ENCODE peak calls at places on chromosomes 16 and 17, in nine cellular contexts. T, P, L, V, D, Y, Q, A and E are unnamed samples.

GRCh38 chr17:57948555-57949420 is 6.4 kb downstream of the CUEDC1 start:
- DNase-seq in Q (no peak), D (peak; percentile 98), L (peak; percentile 99), A (peak; percentile 99), Y (peak; percentile 89), T (peak; percentile 42), P (no peak), V (peak; percentile 92), E (no peak)

GRCh38 chr16:4511441-4512082 is 27.0 kb downstream of the CDIP1 start:
- DNase-seq in P (peak; percentile 48), A (peak; percentile 44), Q (no peak), T (peak; percentile 28), Y (no peak), L (peak; percentile 80), V (peak; percentile 62), D (no peak), E (no peak)

GRCh38 chr16:21646721-21647561 is 5.5 kb downstream of the IGSF6 start:
- DNase-seq in P (no peak), A (no peak), Y (no peak), Q (peak; percentile 99), V (no peak), T (peak; percentile 98), L (no peak), D (no peak), E (no peak)

GRCh38 chr17:65243838-65244237 is 106.7 kb downstream of the RGS9 start:
- DNase-seq in D (peak; percentile 3), L (no peak), Y (no peak), V (peak; percentile 36), T (no peak), A (peak; percentile 91), P (no peak), Q (no peak), E (no peak)

GRCh38 chr16:10938321-10938720 is 3.9 kb downstream of the DEXI start:
- DNase-seq in Y (no peak), P (no peak), T (peak; percentile 62), L (no peak), D (no peak), V (no peak), A (no peak), Q (no peak), E (no peak)

GRCh38 chr17:63358956-63359355 is 87.2 kb downstream of the CYB561 start:
- DNase-seq in T (no peak), Y (no peak), L (no peak), A (no peak), P (no peak), V (no peak), D (no peak), Q (no peak), E (no peak)

GRCh38 chr17:58513391-58513912 is 986 bp downstream of the MTMR4 start:
- DNase-seq in A (no peak), D (no peak), P (no peak), L (no peak), Y (no peak), V (no peak), T (peak; percentile 68), Q (no peak), E (no peak)

GRCh38 chr17:70295329-70295728 is 126.0 kb downstream of the KCNJ2 start:
- DNase-seq in P (no peak), V (peak; percentile 48), Q (no peak), T (no peak), L (no peak), Y (no peak), A (no peak), D (no peak), E (no peak)

GRCh38 chr16:4285167-4285566 is 12.3 kb upstream of the TFAP4 start:
- DNase-seq in Y (no peak), T (no peak), A (no peak), Q (no peak), D (no peak), V (no peak), L (no peak), P (no peak), E (no peak)

DNA sequence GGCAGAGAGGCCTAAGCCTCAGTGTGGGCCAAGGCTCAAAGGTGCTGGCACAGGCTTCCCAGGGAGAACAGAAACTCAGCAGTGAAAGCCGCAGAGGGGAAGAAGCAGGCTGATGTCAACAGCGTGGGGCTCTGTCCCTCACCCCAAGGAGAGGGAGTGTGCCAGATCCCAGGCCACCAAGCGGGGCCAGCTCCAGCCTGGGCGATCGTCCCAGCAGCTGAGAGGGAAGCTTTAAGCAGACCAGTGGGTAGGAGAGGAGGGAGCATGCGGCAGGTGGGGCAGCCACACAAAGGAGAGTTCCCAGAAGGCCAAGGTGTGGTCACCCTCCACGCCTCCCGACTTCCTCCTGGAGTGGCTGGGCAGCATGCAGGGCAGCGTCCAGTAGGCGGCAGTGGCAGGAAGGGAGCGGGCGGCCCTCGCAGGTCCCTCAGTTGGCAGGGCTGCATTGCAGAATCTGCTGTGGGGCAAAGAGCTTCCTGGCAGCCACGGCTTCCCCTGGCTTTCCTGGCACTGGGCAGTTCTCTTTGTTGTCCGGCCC is 6.0 kb downstream of the SYNGR2 start:
- DNase-seq in P (peak; percentile 84), L (no peak), A (peak; percentile 66), D (no peak), Q (no peak), V (no peak), T (peak; percentile 51), Y (no peak), E (no peak)
- TF ChIP-seq CTCF in P (peak; percentile 86), L (no peak), A (peak; percentile 54), D (no peak), Q (peak; percentile 3), V (no peak), T (no peak), Y (no peak), E (no peak)

GRCh38 chr17:27671591-27671910 is 40.6 kb downstream of the LGALS9 start:
- DNase-seq in V (no peak), D (no peak), Q (no peak), T (no peak), Y (no peak), L (no peak), P (no peak), A (no peak), E (no peak)
- H3K4me3 ChIP-seq in V (no peak overlapping the region), D (no peak overlapping the region), Q (no peak overlapping the region), T (no peak overlapping the region), Y (no peak overlapping the region), L (no peak overlapping the region), P (no peak overlapping the region), A (no peak overlapping the region), E (no peak overlapping the region)

DNA sequence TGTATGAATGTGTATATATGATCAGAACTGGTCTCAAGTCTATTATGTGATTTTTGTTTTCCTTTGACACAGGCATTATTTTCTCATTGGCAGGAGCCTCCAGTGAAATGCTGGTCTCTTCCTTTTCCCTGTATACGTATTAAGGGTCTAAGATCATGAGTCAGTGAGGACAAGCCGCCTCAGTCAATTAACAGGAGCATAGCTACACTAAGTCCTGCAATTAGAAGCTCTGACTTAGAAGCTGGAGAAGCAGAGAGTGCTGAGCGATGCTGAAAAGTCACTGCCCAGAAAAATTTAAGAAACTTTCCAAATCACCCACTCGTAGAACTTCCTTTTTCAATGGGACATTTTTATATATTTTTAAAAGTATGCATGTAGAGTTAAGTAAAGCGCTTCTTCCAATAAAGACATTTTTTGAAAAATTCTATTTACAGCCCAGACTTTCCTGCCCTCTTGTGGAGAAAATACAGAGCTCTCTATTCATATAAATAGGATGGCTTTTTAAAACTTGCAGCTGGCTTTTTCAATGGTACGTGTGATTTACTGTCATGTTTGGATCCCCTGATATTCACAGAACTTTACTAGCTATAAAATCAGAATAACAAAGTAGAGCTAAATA is 70.1 kb upstream of the PSMD7 start:
- DNase-seq in D (no peak), L (no peak), V (peak; percentile 40), Y (no peak), T (no peak), Q (no peak), P (no peak), A (peak; percentile 25), E (no peak)
- TF ChIP-seq CTCF in D (peak; percentile 42), L (peak; percentile 48), V (peak; percentile 55), Y (peak; percentile 54), T (peak; percentile 12), Q (peak; percentile 15), P (peak; percentile 20), A (peak; percentile 53), E (peak; percentile 47)

DNA sequence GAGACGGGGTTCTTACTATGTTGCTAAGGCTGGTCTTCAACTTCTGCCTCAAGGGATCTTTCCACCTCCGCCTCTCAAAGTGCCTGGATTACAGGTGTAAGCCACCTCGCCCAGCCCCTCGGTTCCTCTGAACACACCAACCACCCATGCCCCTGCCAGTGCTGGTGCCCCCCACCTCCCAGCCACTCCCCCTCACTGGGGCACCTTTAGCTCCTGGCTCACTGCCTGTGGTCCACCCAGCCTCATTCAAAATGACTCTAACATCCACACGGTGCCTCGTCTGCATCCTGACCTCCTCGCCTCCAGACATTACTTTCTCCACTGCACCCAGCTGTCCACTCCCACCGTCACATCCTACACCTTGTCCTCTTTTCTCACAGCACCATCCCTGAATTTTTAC is 55.3 kb downstream of the ARHGAP27 start:
- DNase-seq in L (no peak), V (no peak), T (no peak), D (no peak), Q (no peak), Y (no peak), P (no peak), A (no peak), E (no peak)
- H3K4me3 ChIP-seq in L (no peak overlapping the region), V (no peak overlapping the region), T (no peak overlapping the region), D (no peak overlapping the region), Q (no peak overlapping the region), Y (no peak overlapping the region), P (no peak overlapping the region), A (no peak overlapping the region), E (no peak overlapping the region)

DNA sequence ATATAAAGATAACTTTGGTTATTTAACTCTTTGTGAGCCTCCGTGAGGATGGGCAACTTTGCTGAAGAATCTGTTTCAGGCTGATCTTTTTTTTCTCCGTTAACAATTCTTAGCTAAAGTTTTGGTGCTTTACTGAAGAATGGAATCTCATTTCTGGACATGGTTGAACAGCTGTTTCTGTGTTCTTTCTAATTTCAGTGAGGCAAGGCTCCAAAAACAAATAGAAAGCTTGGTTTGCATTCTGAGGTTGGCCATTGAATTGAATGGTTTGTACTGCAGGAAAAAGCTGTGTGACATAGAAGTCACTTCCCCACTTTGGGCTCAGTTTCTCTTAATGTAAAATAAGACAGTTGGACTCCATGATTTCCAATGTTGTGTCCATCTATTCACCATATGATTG is 22.3 kb upstream of the HLF start:
- DNase-seq in A (no peak), D (no peak), V (no peak), L (no peak), P (no peak), Y (no peak), Q (no peak), T (no peak), E (no peak)
- TF ChIP-seq CTCF in A (no peak), D (no peak), V (no peak), L (no peak), P (no peak), Y (no peak), Q (no peak), T (no peak), E (no peak)

GRCh38 chr17:35879748-35880654 is at the start of gene CCL5:
- DNase-seq in D (no peak), A (peak; percentile 7), Y (no peak), V (peak; percentile 35), L (no peak), Q (peak; percentile 84), T (peak; percentile 92), P (no peak), E (no peak)
- H3K4me3 ChIP-seq in D (no peak within 1 kb of the TSS), A (no peak within 1 kb of the TSS), Y (no peak within 1 kb of the TSS), V (no peak within 1 kb of the TSS), L (no peak within 1 kb of the TSS), Q (peak within 1 kb of the TSS; percentile 26), T (peak within 1 kb of the TSS; percentile 48), P (no peak within 1 kb of the TSS), E (no peak within 1 kb of the TSS)

GRCh38 chr17:18257747-18258355 is 687 bp downstream of the FLII start:
- DNase-seq in L (peak; percentile 92), P (peak; percentile 54), V (peak; percentile 35), T (peak; percentile 58), A (peak; percentile 79), Q (no peak), D (no peak), Y (no peak), E (no peak)
- TF ChIP-seq CTCF in L (no peak), P (no peak), V (no peak), T (no peak), A (no peak), Q (no peak), D (no peak), Y (no peak), E (peak; percentile 4)